ENCODE peak calls at places on chromosome 22, in eight cellular contexts. J is NB4, G is body of pancreas, U is lower leg skin, T is adrenal gland, Y is Peyer's patch, N is HCT116, V is spleen. L is an unnamed sample.
A peak's percentile ranks its signal among the peaks of the same experiment; 100 is the strongest.

GRCh38 chr22:22825213-22825593 is 62.4 kb upstream of the IGLL5 start:
- DNase-seq in N (no peak), T (no peak), J (peak; percentile 50), G (no peak), V (no peak), U (no peak), Y (no peak), L (no peak)

GRCh38 chr22:40334899-40335298 is 11.4 kb upstream of the ADSL start:
- DNase-seq in T (no peak), Y (no peak), J (peak; percentile 46), G (no peak), N (no peak), V (no peak), U (no peak), L (no peak)

GRCh38 chr22:25228822-25229221 is 9.4 kb downstream of the CRYBB2 start:
- DNase-seq in G (no peak), T (no peak), N (no peak), J (no peak), Y (no peak), V (no peak), U (no peak), L (no peak)

GRCh38 chr22:35638408-35638807 is 9.8 kb upstream of the APOL6 start:
- DNase-seq in G (peak; percentile 42), T (peak; percentile 58), J (no peak), V (peak; percentile 72), U (peak; percentile 97), N (no peak), Y (no peak), L (peak; percentile 71)

GRCh38 chr22:45529097-45529496 is 26.4 kb downstream of the FBLN1 start:
- DNase-seq in N (no peak), Y (no peak), U (no peak), V (no peak), J (no peak), G (no peak), T (no peak), L (no peak)

GRCh38 chr22:26673485-26673884 is 16.1 kb downstream of the MIAT start:
- DNase-seq in U (no peak), J (no peak), Y (no peak), T (no peak), V (no peak), G (no peak), N (no peak), L (peak; percentile 22)

GRCh38 chr22:42947211-42947990 is 67.5 kb downstream of the PACSIN2 start:
- DNase-seq in V (no peak), G (peak; percentile 92), N (peak; percentile 73), T (peak; percentile 59), U (no peak), J (peak; percentile 55), Y (no peak), L (no peak)

GRCh38 chr22:19566599-19567382 is 42.6 kb upstream of the CLDN5 start:
- DNase-seq in U (peak; percentile 84), J (no peak), N (no peak), G (no peak), V (no peak), T (no peak), Y (no peak), L (no peak)

GRCh38 chr22:43511276-43511910 is 99.6 kb downstream of the MPPED1 start:
- DNase-seq in J (no peak), N (no peak), G (no peak), V (no peak), Y (no peak), T (no peak), U (no peak), L (no peak)

GRCh38 chr22:45903355-45904149 is 73.4 kb downstream of the WNT7B start:
- DNase-seq in T (peak; percentile 45), V (no peak), G (peak; percentile 69), J (peak; percentile 70), N (no peak), Y (no peak), U (no peak), L (no peak)

GRCh38 chr22:19607198-19608113 is 83.2 kb upstream of the CLDN5 start:
- DNase-seq in G (peak; percentile 67), N (no peak), T (no peak), Y (peak; percentile 61), J (no peak), V (no peak), U (peak; percentile 93), L (peak; percentile 25)

GRCh38 chr22:20324139-20324516 is 4.3 kb upstream of the DGCR6L start:
- DNase-seq in J (no peak), G (no peak), T (no peak), V (no peak), U (peak; percentile 39), N (no peak), Y (peak; percentile 19), L (no peak)

GRCh38 chr22:26035523-26035922 is 133.7 kb upstream of the SEZ6L start:
- DNase-seq in T (no peak), J (no peak), N (no peak), U (no peak), G (no peak), V (no peak), Y (no peak), L (no peak)

GRCh38 chr22:41888638-41889200 is 26.2 kb downstream of the SHISA8 start:
- DNase-seq in J (no peak), N (no peak), V (no peak), G (no peak), Y (no peak), T (no peak), U (no peak), L (no peak)

GRCh38 chr22:46966846-46967245 is 204.4 kb downstream of the TBC1D22A start:
- DNase-seq in V (no peak), T (no peak), G (no peak), N (no peak), U (peak; percentile 76), J (no peak), Y (no peak), L (no peak)

GRCh38 chr22:20413217-20414058 is 19.5 kb downstream of the ZNF74 start:
- DNase-seq in G (no peak), T (no peak), Y (no peak), N (no peak), U (peak; percentile 56), V (peak; percentile 23), J (no peak), L (no peak)

GRCh38 chr22:26956346-26956745 is 299.0 kb downstream of the MIAT start:
- DNase-seq in J (no peak), Y (no peak), V (no peak), G (no peak), U (no peak), N (no peak), T (no peak), L (no peak)

GRCh38 chr22:48779211-48779643 is 1048.4 kb downstream of the BRD1 start:
- DNase-seq in T (no peak), J (no peak), N (no peak), G (no peak), U (peak; percentile 72), Y (peak; percentile 7), V (no peak), L (no peak)

GRCh38 chr22:20996598-20997535 is 5.1 kb downstream of the THAP7 start:
- DNase-seq in N (no peak), G (no peak), V (no peak), J (no peak), Y (no peak), T (no peak), U (no peak), L (no peak)

DNA sequence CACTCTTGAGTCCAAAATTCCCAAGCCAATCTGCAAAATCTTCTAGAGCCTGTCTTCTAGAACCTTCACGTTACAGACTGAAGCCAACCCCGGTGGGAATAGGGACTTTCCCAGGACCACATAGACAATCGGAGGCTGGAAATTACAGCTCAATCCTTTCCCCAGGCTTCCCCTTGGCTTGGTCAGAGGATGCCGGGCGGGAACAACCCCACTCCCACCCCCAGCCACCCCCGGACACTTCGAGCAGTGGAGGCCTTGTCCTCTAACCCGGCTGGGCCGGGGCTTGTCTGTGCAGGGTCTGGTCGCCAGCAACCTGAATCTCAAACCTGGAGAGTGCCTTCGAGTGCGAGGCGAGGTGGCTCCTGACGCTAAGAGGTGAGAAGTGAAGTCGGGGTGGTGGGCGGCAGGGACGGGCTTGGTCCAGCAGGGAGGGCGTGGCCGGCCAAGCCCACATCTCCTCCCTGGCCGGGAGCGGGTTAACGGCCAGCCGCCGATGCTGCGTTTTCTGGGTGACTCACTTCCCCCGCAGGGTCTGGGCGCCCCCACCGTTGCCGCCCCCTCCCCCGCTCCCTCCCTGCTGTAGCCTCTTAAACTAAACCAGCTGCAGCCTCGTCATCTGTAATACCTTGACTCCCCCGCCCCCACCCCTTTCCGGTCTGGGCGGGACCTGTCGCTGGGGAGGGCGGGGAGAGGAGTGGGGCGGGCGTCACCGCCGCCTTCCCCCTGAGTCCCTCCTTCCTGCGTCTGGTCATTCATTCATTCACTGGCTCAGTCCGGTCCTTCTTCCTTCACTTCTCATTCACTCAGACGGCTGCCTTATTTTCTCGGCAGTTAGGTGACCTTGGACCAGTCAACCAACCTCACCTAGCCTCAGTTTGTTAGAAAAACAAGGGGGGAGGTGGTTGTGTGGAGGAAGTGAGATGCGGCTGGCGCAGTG is 1.5 kb downstream of the LGALS1 start:
- DNase-seq in N (peak; percentile 69), T (peak; percentile 92), G (peak; percentile 91), V (peak; percentile 97), Y (peak; percentile 98), U (peak; percentile 96), J (peak; percentile 99), L (peak; percentile 93)
- H3K4me3 ChIP-seq in N (peak overlapping the region; percentile 71), T (peak overlapping the region; percentile 27), G (peak overlapping the region; percentile 6), V (peak overlapping the region; percentile 62), Y (peak overlapping the region; percentile 68), U (peak overlapping the region; percentile 40), J (peak overlapping the region; percentile 85), L (peak overlapping the region; percentile 28)

GRCh38 chr22:31342389-31343125 is 3.6 kb downstream of the PATZ1 start:
- DNase-seq in T (no peak), N (no peak), G (peak; percentile 12), J (peak; percentile 12), Y (no peak), V (no peak), U (no peak), L (no peak)
- TF ChIP-seq POLR2A in T (no peak), N (no peak), G (no peak), J (no peak), Y (no peak), V (no peak), U (no peak), L (no peak)

GRCh38 chr22:38927033-38927789 is 30.2 kb upstream of the APOBEC3A start:
- DNase-seq in N (peak; percentile 74), J (peak; percentile 62), U (peak; percentile 90), V (peak; percentile 91), T (peak; percentile 78), G (peak; percentile 91), Y (peak; percentile 41), L (peak; percentile 88)
- H3K4me3 ChIP-seq in N (peak overlapping the region; percentile 46), J (no peak overlapping the region), U (no peak overlapping the region), V (peak overlapping the region; percentile 24), T (no peak overlapping the region), G (no peak overlapping the region), Y (peak overlapping the region; percentile 27), L (peak overlapping the region; percentile 31)

DNA sequence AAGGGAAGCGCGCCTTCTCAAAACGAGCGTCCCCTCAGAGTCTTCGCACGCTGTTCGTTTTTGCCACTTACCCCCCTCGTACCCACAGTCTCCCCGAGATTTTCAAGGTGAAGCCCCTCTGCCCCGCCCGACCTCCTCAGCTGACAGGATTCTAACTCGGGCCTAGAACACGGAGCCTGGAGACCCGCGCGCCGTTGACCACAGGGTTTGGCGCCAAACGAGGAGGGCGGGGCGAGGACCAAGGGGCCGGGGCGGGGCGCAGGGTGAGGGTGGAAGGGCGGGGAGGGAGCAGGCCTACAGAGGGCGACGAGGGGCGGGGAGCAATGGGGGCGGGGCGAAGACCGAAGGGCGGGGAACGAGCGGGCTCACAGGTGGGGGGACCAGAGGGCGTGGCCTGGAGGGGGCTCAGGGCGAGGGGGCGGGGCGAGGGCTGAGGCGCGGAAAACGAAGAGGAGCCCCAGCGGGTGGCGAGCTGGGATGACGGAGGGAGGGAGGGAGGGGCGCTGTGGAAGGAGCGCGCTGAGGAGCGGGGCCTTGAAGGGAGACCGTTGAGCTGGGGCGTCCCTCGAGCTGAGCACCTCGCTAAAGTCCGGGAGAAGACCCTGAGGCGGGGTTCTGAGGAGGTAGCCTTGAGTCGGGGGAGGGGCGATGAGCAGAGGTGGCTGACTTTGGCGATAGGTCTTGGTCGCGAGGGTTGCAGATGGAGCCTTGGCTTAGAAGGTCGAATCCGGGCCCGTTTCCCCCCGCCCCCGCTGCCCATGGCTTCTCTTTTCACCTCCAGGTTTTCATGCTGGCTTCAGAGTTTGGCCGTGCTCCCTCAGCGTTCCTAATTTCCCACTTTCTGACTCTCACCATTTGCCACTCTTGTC is at the start of gene DMC1:
- DNase-seq in Y (peak; percentile 99), T (peak; percentile 90), U (peak; percentile 99), N (peak; percentile 79), J (peak; percentile 96), G (peak; percentile 97), V (peak; percentile 97), L (peak; percentile 96)
- TF ChIP-seq POLR2A in Y (no peak), T (peak; percentile 21), U (no peak), N (no peak), J (peak; percentile 30), G (peak; percentile 33), V (no peak), L (peak; percentile 39)